ENCODE peak calls at places on chromosomes 11 and 22, in eight cellular contexts. T, Z, J, K, S, Y, M and N are unnamed samples.

GRCh38 chr22:49863936-49864335 is 10.3 kb downstream of the ZBED4 start:
- DNase-seq in J (no peak), K (no peak), Z (no peak), Y (no peak), S (no peak), T (no peak), M (no peak), N (no peak)

GRCh38 chr11:94002226-94002625 is 18.9 kb upstream of the HEPHL1 start:
- DNase-seq in Z (peak), Y (no peak), J (no peak), S (no peak), T (no peak), M (peak), K (no peak), N (no peak)

GRCh38 chr22:50469377-50470305 is 5.2 kb downstream of the SBF1 start:
- DNase-seq in K (no peak), Y (peak), T (peak), J (peak), M (peak), S (no peak), Z (peak), N (peak)

GRCh38 chr11:36115378-36115801 is 171.5 kb downstream of the LDLRAD3 start:
- DNase-seq in K (no peak), J (no peak), S (no peak), Y (no peak), Z (no peak), M (no peak), T (no peak), N (no peak)

GRCh38 chr22:49380095-49380827 is 447.4 kb downstream of the BRD1 start:
- DNase-seq in Z (no peak), Y (no peak), S (no peak), K (no peak), T (no peak), J (no peak), M (no peak), N (no peak)

GRCh38 chr22:44707178-44707577 is 5.2 kb downstream of the PRR5 start:
- DNase-seq in Y (no peak), J (no peak), S (no peak), K (no peak), Z (no peak), M (no peak), T (no peak), N (no peak)

GRCh38 chr22:25795437-25795836 is 53.4 kb downstream of the MYO18B start:
- DNase-seq in M (no peak), J (no peak), T (no peak), Z (no peak), K (no peak), S (no peak), Y (no peak), N (no peak)

GRCh38 chr11:15852179-15852578 is 504.2 kb downstream of the SOX6 start:
- DNase-seq in Z (peak), J (no peak), K (no peak), M (peak), T (no peak), S (no peak), Y (peak), N (peak)

GRCh38 chr22:49330421-49331222 is 497.1 kb downstream of the BRD1 start:
- DNase-seq in T (peak), Z (no peak), S (no peak), J (no peak), K (no peak), M (no peak), Y (no peak), N (no peak)

GRCh38 chr22:23478175-23478574 is 101.9 kb downstream of the IGLL1 start:
- DNase-seq in Z (peak), S (no peak), Y (no peak), T (no peak), J (no peak), K (no peak), M (no peak), N (no peak)

GRCh38 chr11:89184021-89184420 is 6.3 kb downstream of the TYR start:
- DNase-seq in K (peak), S (no peak), M (no peak), T (no peak), Z (no peak), J (no peak), Y (no peak), N (no peak)

GRCh38 chr22:36162127-36163034 is 1.8 kb upstream of the APOL3 start:
- DNase-seq in T (no peak), M (no peak), S (no peak), Z (no peak), Y (no peak), J (no peak), K (no peak), N (no peak)

GRCh38 chr22:42565956-42566355 is 12.2 kb downstream of the SERHL2 start:
- DNase-seq in S (no peak), Y (no peak), J (no peak), K (no peak), T (no peak), Z (no peak), M (no peak), N (no peak)

GRCh38 chr11:2933376-2934056 is 4.3 kb upstream of the PHLDA2 start:
- DNase-seq in J (peak), K (peak), S (no peak), Z (peak), M (peak), Y (peak), T (peak), N (no peak)

GRCh38 chr11:72534859-72535547 is 100.7 kb upstream of the CLPB start:
- DNase-seq in Z (no peak), T (no peak), S (no peak), Y (no peak), M (no peak), J (no peak), K (no peak), N (no peak)

GRCh38 chr22:42758929-42759629 is 38.4 kb upstream of the A4GALT start:
- DNase-seq in K (no peak), Z (peak), S (no peak), J (no peak), Y (peak), M (peak), T (no peak), N (no peak)

GRCh38 chr11:76734456-76735217 is 48.5 kb upstream of the TSKU start:
- DNase-seq in K (no peak), Z (no peak), Y (no peak), S (no peak), M (no peak), J (no peak), T (no peak), N (no peak)

GRCh38 chr11:15969701-15970329 is 386.5 kb downstream of the SOX6 start:
- DNase-seq in M (peak), J (no peak), K (no peak), T (no peak), S (no peak), Y (peak), Z (peak), N (peak)

GRCh38 chr11:6203327-6203726 is 2.0 kb upstream of the C11orf42 start:
- DNase-seq in Y (no peak), J (no peak), M (no peak), Z (no peak), S (no peak), K (no peak), T (no peak), N (no peak)